ENCODE peak calls at places on chromosomes 7 and 10, in seven cellular contexts. S, I, B, C, J, T and Q are unnamed samples.

GRCh38 chr10:128896183-128896805 is 570.7 kb upstream of the MGMT start:
- DNase-seq in S (no peak), I (no peak), B (no peak), C (no peak), J (no peak), T (no peak), Q (no peak)

GRCh38 chr7:39567294-39567693 is 1.1 kb downstream of the YAE1 start:
- DNase-seq in S (no peak), I (no peak), B (no peak), C (no peak), J (no peak), T (peak; percentile 54), Q (no peak)

GRCh38 chr7:101947899-101948298 is 130.5 kb downstream of the CUX1 start:
- DNase-seq in S (peak; percentile 77), I (peak; percentile 81), B (peak; percentile 56), C (peak; percentile 26), J (peak; percentile 33), T (no peak), Q (peak; percentile 61)

GRCh38 chr10:79070091-79070610 is 1.4 kb downstream of the ZMIZ1 start:
- DNase-seq in S (peak; percentile 64), I (peak; percentile 71), B (peak; percentile 34), C (peak; percentile 52), J (peak; percentile 54), T (no peak), Q (no peak)

GRCh38 chr7:1520574-1521234 is 9.8 kb upstream of the MAFK start:
- DNase-seq in S (no peak), I (no peak), B (no peak), C (peak; percentile 63), J (peak; percentile 97), T (peak; percentile 65), Q (no peak)

GRCh38 chr10:95458824-95459223 is 102.3 kb downstream of the SORBS1 start:
- DNase-seq in S (no peak), I (no peak), B (no peak), C (no peak), J (no peak), T (no peak), Q (no peak)

GRCh38 chr7:72325561-72325960 is 86.6 kb downstream of the CALN1 start:
- DNase-seq in S (no peak), I (no peak), B (no peak), C (no peak), J (no peak), T (no peak), Q (no peak)

GRCh38 chr10:4219901-4220300 is 434.9 kb upstream of the KLF6 start:
- DNase-seq in S (no peak), I (no peak), B (no peak), C (no peak), J (no peak), T (no peak), Q (no peak)

GRCh38 chr7:96354881-96355280 is 33.0 kb upstream of the SLC25A13 start:
- DNase-seq in S (no peak), I (no peak), B (no peak), C (no peak), J (no peak), T (no peak), Q (no peak)

GRCh38 chr7:115306541-115306940 is 384.6 kb downstream of the MDFIC start:
- DNase-seq in S (no peak), I (no peak), B (no peak), C (no peak), J (no peak), T (no peak), Q (no peak)

GRCh38 chr10:128393546-128393945 is 267.3 kb upstream of the MKI67 start:
- DNase-seq in S (no peak), I (no peak), B (no peak), C (no peak), J (no peak), T (no peak), Q (no peak)

GRCh38 chr10:50382576-50383023 is 131.3 kb upstream of the ASAH2 start:
- DNase-seq in S (no peak), I (no peak), B (no peak), C (no peak), J (no peak), T (peak; percentile 51), Q (no peak)

DNA sequence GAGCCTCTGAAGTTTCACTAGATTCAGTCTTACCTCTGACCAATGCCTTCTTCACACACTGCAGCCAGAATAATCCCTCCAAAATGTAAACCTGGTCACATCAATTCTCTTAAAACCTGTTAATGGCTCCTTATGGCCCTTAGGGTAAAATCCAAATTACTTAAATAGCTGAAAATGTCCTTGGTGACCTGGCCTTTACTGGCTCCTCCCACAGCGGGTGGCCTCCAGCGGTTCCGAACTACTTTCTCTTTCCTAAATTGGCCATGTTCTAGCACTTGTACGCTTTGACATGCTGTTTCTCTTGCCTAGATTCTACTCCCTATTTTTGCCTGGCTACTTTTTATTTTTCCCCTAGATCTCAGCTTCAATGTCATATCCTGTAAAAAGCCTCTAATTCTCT is 36.1 kb downstream of the AGK start:
- DNase-seq in S (no peak), I (no peak), B (no peak), C (no peak), J (no peak), T (no peak), Q (no peak)
- TF ChIP-seq CTCF in S (no peak), I (no peak), B (no peak), C (no peak), J (no peak), T (no peak), Q (no peak)

DNA sequence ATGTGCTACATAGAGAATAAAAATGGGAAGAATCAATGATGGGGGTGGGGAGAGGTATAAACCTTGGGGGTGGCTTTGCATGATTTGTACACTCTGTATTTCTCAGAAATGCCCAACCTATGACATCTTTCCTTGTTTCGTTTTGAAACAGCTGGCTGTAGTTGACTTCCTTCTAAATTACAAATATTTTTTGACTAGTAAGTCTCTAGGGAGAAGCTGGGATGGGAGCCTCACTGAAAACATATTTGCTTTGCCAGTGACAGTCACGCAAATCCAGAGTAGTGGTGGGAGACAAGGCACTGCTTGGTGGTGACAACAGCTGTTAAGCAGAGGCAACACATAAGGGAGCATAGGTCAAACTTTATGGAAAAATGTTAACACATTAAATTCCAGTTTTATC is 440.5 kb downstream of the SEMA3D start:
- DNase-seq in S (no peak), I (no peak), B (no peak), C (peak; percentile 46), J (peak; percentile 45), T (peak; percentile 35), Q (no peak)
- H3K4me3 ChIP-seq in S (no peak overlapping the region), I (no peak overlapping the region), B (no peak overlapping the region), C (no peak overlapping the region), J (no peak overlapping the region), T (no peak overlapping the region), Q (no peak overlapping the region)

GRCh38 chr10:115427611-115428010 is 334.4 kb downstream of the ATRNL1 start:
- DNase-seq in S (no peak), I (no peak), B (no peak), C (no peak), J (no peak), T (no peak), Q (no peak)
- TF ChIP-seq CTCF in S (no peak), I (no peak), B (no peak), C (no peak), J (no peak), T (no peak), Q (no peak)

GRCh38 chr7:4634166-4634565 is 47.9 kb upstream of the FOXK1 start:
- DNase-seq in S (no peak), I (no peak), B (no peak), C (peak; percentile 88), J (peak; percentile 38), T (peak; percentile 86), Q (no peak)

GRCh38 chr7:4631664-4632171 is 50.4 kb upstream of the FOXK1 start:
- DNase-seq in S (peak; percentile 64), I (peak; percentile 74), B (peak; percentile 90), C (peak; percentile 95), J (peak; percentile 97), T (peak; percentile 97), Q (peak; percentile 76)

GRCh38 chr7:4629287-4629905 is 52.7 kb upstream of the FOXK1 start:
- DNase-seq in S (no peak), I (no peak), B (no peak), C (no peak), J (no peak), T (peak; percentile 72), Q (no peak)

GRCh38 chr7:4633012-4633411 is 49.1 kb upstream of the FOXK1 start:
- DNase-seq in S (no peak), I (no peak), B (peak; percentile 30), C (peak; percentile 60), J (peak; percentile 48), T (peak; percentile 84), Q (no peak)

GRCh38 chr7:4631021-4631663 is 51.0 kb upstream of the FOXK1 start:
- DNase-seq in S (no peak), I (no peak), B (no peak), C (no peak), J (no peak), T (no peak), Q (no peak)
- H3K4me3 ChIP-seq in S (no peak overlapping the region), I (peak overlapping the region; percentile 36), B (peak overlapping the region; percentile 47), C (peak overlapping the region; percentile 63), J (peak overlapping the region; percentile 21), T (no peak overlapping the region), Q (peak overlapping the region; percentile 50)

GRCh38 chr7:105738133-105738532 is 138.3 kb downstream of the ATXN7L1 start:
- DNase-seq in S (no peak), I (no peak), B (no peak), C (no peak), J (no peak), T (no peak), Q (no peak)
- TF ChIP-seq CTCF in S (no peak), I (no peak), B (peak; percentile 16), C (no peak), J (no peak), T (peak; percentile 6), Q (no peak)

GRCh38 chr7:155591055-155591750 is 44.8 kb upstream of the CNPY1 start:
- DNase-seq in S (no peak), I (no peak), B (no peak), C (no peak), J (no peak), T (no peak), Q (no peak)
- H3K4me3 ChIP-seq in S (no peak overlapping the region), I (no peak overlapping the region), B (no peak overlapping the region), C (no peak overlapping the region), J (no peak overlapping the region), T (no peak overlapping the region), Q (no peak overlapping the region)

DNA sequence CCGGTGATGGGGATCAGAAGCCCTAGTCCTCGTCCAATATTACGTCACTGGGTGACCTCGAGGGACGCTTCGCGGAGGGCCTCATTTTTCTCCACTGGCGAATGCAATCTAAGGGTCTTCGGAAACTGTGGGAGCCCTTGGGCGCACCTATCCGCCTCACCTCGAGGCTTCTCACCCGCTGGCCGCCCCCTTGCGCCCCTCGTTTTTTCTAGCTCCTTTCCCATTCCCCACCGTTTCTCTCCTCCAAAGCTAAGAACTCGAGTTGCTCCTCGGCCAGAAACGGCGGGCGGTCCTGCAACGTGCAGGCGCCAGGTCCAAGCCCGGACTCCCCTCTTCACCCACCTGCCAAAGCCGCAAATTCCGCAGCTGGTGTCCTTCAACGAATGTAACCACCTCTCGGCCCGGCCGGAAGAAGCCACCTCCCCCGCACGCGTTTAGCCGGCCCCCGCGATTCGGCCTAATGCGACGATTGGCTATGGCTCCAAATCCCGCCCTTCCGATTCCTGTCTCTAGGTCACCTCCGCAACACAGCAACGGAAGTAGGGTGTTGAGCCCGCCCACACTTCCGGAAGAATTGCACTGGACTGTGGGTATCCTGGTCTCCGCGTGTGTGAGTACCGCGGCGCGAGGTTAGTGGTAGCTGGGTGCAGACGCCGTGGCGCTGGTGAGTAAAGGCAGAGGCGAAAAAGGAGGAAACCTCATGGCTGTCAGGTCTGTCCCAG is at the start of the genes ATP5MK and PDCD11:
- DNase-seq in S (peak; percentile 96), I (peak; percentile 98), B (peak; percentile 100), C (peak; percentile 97), J (peak; percentile 96), T (peak; percentile 97), Q (peak; percentile 97)
- TF ChIP-seq CTCF in S (peak; percentile 23), I (no peak), B (peak; percentile 1), C (peak; percentile 37), J (peak; percentile 25), T (no peak), Q (peak; percentile 18)